ENCODE peak calls at places on chromosomes 6 and 20, in six cellular contexts. J is astrocyte of the cerebellum, X is lower leg skin, W is T-helper 1 cell, G is A549, H is nephron progenitor cell. M is an unnamed sample.

GRCh38 chr20:23629017-23629541 is 8.7 kb downstream of the CST3 start:
- DNase-seq in W (no peak), J (peak), X (no peak), H (no peak), G (peak), M (no peak)

GRCh38 chr6:98292812-98293211 is 541.6 kb upstream of the POU3F2 start:
- DNase-seq in H (no peak), X (no peak), W (no peak), G (no peak), J (no peak), M (no peak)

GRCh38 chr6:168581706-168582105 is 140.7 kb downstream of the SMOC2 start:
- DNase-seq in H (no peak), G (no peak), W (no peak), X (peak), J (no peak), M (no peak)

GRCh38 chr20:61690993-61691840 is 374.5 kb downstream of the TAF4 start:
- DNase-seq in J (no peak), X (no peak), G (no peak), H (no peak), W (no peak), M (no peak)

GRCh38 chr6:136037885-136038460 is 186.5 kb downstream of the PDE7B start:
- DNase-seq in X (no peak), W (no peak), J (peak), H (peak), G (no peak), M (no peak)

GRCh38 chr6:90413867-90414266 is 117.2 kb upstream of the BACH2 start:
- DNase-seq in X (no peak), W (peak), J (no peak), G (no peak), H (peak), M (no peak)

GRCh38 chr6:26437550-26437949 is 2.8 kb upstream of the BTN3A3 start:
- DNase-seq in X (no peak), H (no peak), J (no peak), W (no peak), G (no peak), M (no peak)

GRCh38 chr20:48149887-48150286 is 364.6 kb upstream of the SULF2 start:
- DNase-seq in H (peak), W (no peak), J (no peak), G (no peak), X (no peak), M (no peak)

GRCh38 chr20:46324960-46325703 is 16.8 kb upstream of the CDH22 start:
- DNase-seq in H (no peak), J (no peak), X (no peak), W (no peak), G (peak), M (no peak)

GRCh38 chr20:40843251-40843650 is 154.2 kb upstream of the MAFB start:
- DNase-seq in J (peak), X (no peak), W (no peak), G (no peak), H (no peak), M (no peak)

GRCh38 chr6:54419885-54420284 is 111.6 kb downstream of the TINAG start:
- DNase-seq in J (peak), W (no peak), X (no peak), G (peak), H (no peak), M (peak)

GRCh38 chr20:38790210-38791053 is 15.1 kb upstream of the PPP1R16B start:
- DNase-seq in G (peak), X (no peak), H (peak), W (peak), J (peak), M (no peak)

GRCh38 chr20:32447136-32448027 is 89.3 kb downstream of the ASXL1 start:
- DNase-seq in X (peak), G (no peak), H (no peak), W (no peak), J (no peak), M (no peak)

GRCh38 chr6:86118271-86118670 is 475.6 kb upstream of the SYNCRIP start:
- DNase-seq in H (no peak), X (no peak), G (no peak), W (no peak), J (no peak), M (no peak)

GRCh38 chr20:39706089-39706721 is 744.1 kb downstream of the DHX35 start:
- DNase-seq in H (no peak), J (no peak), X (peak), W (no peak), G (no peak), M (no peak)

GRCh38 chr6:137094411-137095008 is 49.7 kb upstream of the IL20RA start:
- DNase-seq in G (peak), H (peak), J (peak), W (peak), X (peak), M (peak)

GRCh38 chr6:150537893-150538292 is 61.8 kb upstream of the PLEKHG1 start:
- DNase-seq in G (no peak), X (no peak), H (no peak), J (no peak), W (no peak), M (no peak)

GRCh38 chr20:6515261-6515660 is 252.2 kb upstream of the BMP2 start:
- DNase-seq in W (no peak), J (no peak), H (no peak), G (no peak), X (no peak), M (no peak)

GRCh38 chr6:12548526-12548925 is 168.0 kb upstream of the PHACTR1 start:
- DNase-seq in H (no peak), G (no peak), X (no peak), W (no peak), J (peak), M (no peak)